ENCODE peak calls at places on chromosomes 6 and 20, in ten cellular contexts. S, M, H, U, W, P, Y, N, V and B are unnamed samples. For H3K4me1, the result is how much of the 10 kb centered on the place peaks cover.

GRCh38 chr20:43387737-43388136 is 70.0 kb upstream of the SRSF6 start:
- DNase-seq in S (no peak), M (no peak), H (no peak), U (no peak), W (peak), P (no peak), Y (no peak), N (no peak), V (no peak), B (no peak)

GRCh38 chr6:146357578-146358340 is 185.9 kb upstream of the RAB32 start:
- DNase-seq in S (peak), M (no peak), H (peak), U (no peak), W (no peak), P (peak), Y (no peak), N (no peak), V (no peak), B (no peak)

GRCh38 chr6:138278326-138278725 is 60.0 kb upstream of the PBOV1 start:
- DNase-seq in S (peak), M (no peak), H (peak), U (no peak), W (no peak), P (peak), Y (no peak), N (no peak), V (no peak), B (no peak)

GRCh38 chr6:117542493-117542892 is 59.8 kb downstream of the GOPC start:
- DNase-seq in S (no peak), M (no peak), H (no peak), U (no peak), W (no peak), P (no peak), Y (no peak), N (no peak), V (no peak), B (no peak)

GRCh38 chr20:38805502-38805957 is at the start of gene PPP1R16B:
- DNase-seq in S (peak), M (no peak), H (no peak), U (peak), W (no peak), P (peak), Y (peak), N (no peak), V (peak), B (peak)

GRCh38 chr20:64039293-64040160 is 3.5 kb downstream of the C20orf204 start:
- DNase-seq in S (no peak), M (no peak), H (no peak), U (no peak), W (no peak), P (no peak), Y (no peak), N (no peak), V (peak), B (no peak)

GRCh38 chr6:149331043-149331807 is 13.7 kb downstream of the TAB2 start:
- DNase-seq in S (no peak), M (no peak), H (peak), U (no peak), W (no peak), P (peak), Y (no peak), N (no peak), V (no peak), B (no peak)

GRCh38 chr6:16450285-16450684 is 211.9 kb downstream of the GMPR start:
- DNase-seq in S (no peak), M (no peak), H (peak), U (no peak), W (no peak), P (peak), Y (no peak), N (no peak), V (no peak), B (no peak)

GRCh38 chr6:167238169-167238693 is 52.9 kb upstream of the UNC93A start:
- DNase-seq in S (no peak), M (no peak), H (no peak), U (no peak), W (no peak), P (no peak), Y (no peak), N (no peak), V (no peak), B (no peak)
- H3K4me1 ChIP-seq in S (under half), M (under half), H (under half), U (under half), W (under half), P (under half), Y (under half), N (under half), V (under half), B (under half)

DNA sequence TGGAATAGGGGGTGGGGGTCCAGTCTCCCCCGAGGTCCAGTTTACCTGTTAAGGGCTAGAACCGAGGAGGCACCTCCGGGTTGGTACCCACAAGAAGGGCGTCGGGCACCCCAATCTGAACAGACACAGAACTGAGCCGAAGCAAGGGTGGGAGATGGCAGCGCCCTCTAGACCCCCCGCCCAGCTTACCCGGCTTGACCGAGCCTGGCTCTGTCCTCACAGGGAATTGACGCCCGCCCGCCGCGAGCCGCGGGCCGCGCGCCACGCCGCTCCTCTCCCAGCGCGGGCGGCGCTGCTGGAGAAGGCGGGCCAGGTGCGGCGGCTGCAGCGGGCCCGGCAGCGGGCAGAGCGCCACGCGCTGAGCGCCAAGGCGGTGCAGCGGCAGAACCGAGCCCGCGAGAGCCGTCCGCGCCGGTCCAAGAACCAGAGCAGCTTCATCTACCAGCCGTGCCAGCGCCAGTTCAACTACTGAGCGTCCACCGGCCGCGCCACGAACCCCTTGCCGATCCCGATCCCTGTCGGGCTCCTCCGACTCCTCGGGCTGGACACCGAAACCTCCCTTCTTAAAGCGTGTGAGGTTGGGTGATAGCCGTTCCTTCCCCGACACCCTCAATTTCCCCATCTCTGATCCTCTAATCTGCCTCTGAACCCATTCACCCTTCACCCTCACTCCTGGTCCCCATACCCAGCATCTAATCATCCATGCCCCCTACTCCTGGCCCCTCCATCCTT is 5.9 kb downstream of the TP53INP2 start:
- DNase-seq in S (peak), M (no peak), H (peak), U (no peak), W (no peak), P (peak), Y (peak), N (no peak), V (peak), B (peak)
- TF ChIP-seq CTCF in S (peak), M (no peak), H (peak), U (no peak), W (no peak), P (no peak), Y (peak), N (peak), V (no peak), B (peak)

GRCh38 chr6:157068691-157069228 is 254.6 kb downstream of the TMEM242 start:
- DNase-seq in S (no peak), M (no peak), H (peak), U (no peak), W (no peak), P (peak), Y (no peak), N (no peak), V (no peak), B (no peak)
- H3K4me3 ChIP-seq in S (no peak), M (no peak), H (no peak), U (no peak), W (no peak), P (no peak), Y (no peak), N (no peak), V (no peak), B (no peak)

GRCh38 chr6:25415701-25416100 is 136.5 kb downstream of the CARMIL1 start:
- DNase-seq in S (no peak), M (no peak), H (no peak), U (no peak), W (no peak), P (no peak), Y (no peak), N (no peak), V (no peak), B (no peak)
- H3K4me1 ChIP-seq in S (under half), M (half or more), H (under half), U (under half), W (under half), P (half or more), Y (under half), N (under half), V (under half), B (under half)

DNA sequence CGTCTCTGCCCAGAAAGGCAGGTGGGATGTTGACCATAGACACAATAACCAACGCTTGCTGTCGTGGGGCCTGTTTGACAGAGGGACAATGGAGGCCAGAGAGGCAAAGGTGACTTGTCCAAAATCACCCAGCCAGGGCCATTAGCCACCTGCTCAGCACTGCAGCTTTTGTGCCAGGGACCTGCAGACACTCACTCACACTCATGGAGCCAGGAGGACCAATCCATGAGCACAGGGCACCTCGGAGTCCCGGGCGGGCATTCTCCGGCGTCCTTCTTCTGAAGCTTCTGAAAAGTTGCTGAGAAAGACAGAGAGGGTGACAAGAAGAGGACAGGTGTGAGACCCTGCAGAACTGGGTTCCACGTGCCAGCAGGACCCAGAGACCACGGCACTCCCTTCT is 45.4 kb upstream of the SLCO4A1 start:
- DNase-seq in S (no peak), M (no peak), H (no peak), U (no peak), W (no peak), P (no peak), Y (no peak), N (no peak), V (no peak), B (no peak)
- TF ChIP-seq CTCF in S (no peak), M (no peak), H (no peak), U (no peak), W (no peak), P (no peak), Y (no peak), N (no peak), V (no peak), B (no peak)

GRCh38 chr6:5671604-5672559 is 334.8 kb downstream of the NRN1 start:
- DNase-seq in S (peak), M (no peak), H (no peak), U (no peak), W (no peak), P (no peak), Y (no peak), N (no peak), V (no peak), B (no peak)

GRCh38 chr6:5673016-5673415 is 333.7 kb downstream of the NRN1 start:
- DNase-seq in S (no peak), M (no peak), H (no peak), U (no peak), W (no peak), P (no peak), Y (no peak), N (no peak), V (no peak), B (no peak)

GRCh38 chr6:5671162-5671561 is 335.6 kb downstream of the NRN1 start:
- DNase-seq in S (peak), M (no peak), H (peak), U (no peak), W (no peak), P (peak), Y (no peak), N (peak), V (no peak), B (no peak)

GRCh38 chr6:5674141-5674540 is 332.6 kb downstream of the NRN1 start:
- DNase-seq in S (peak), M (no peak), H (no peak), U (no peak), W (no peak), P (peak), Y (no peak), N (no peak), V (no peak), B (no peak)

GRCh38 chr6:5672581-5673011 is 334.1 kb downstream of the NRN1 start:
- DNase-seq in S (peak), M (peak), H (peak), U (no peak), W (no peak), P (peak), Y (no peak), N (peak), V (no peak), B (no peak)
- H3K4me3 ChIP-seq in S (no peak), M (peak), H (no peak), U (no peak), W (peak), P (no peak), Y (no peak), N (no peak), V (no peak), B (no peak)

DNA sequence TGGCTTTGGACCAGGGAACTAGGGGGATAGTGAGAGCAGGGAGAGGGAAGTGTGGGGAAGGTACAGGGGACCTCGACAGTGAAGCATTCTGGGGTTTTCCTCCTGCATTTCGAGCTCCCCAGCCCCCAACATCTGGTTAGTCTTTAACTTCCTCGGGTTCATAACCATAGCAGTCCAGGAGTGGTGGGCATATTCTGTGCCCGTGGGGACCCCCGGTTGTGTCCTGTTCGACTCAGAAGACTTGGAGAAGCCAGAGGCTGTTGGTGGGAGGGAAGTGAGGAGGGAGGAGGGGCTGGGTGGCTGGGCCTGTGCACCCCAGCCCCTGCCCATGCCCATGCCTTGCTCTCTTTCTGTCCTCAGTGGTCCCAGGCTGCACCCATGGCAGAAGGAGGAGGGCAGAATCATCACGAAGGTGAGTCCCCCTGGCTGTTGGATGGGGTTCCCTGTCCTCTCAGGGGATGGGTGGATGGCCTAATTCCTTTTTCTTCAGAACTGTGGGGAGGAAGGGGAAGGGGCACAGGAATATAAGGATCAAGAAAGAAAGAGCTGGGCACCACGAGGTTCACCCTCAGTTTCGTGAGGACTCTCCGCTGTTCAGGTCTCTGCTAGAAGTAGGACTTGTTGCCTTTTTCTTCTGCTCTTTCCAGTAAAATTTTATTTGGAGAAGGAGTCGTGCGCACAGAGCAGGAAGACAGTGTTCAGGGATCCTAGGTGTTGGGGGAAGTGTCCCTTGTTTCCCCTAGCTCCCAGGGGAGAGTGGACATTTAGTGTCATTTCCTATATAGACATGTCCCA is 4.2 kb downstream of the VEGFA start:
- DNase-seq in S (no peak), M (no peak), H (no peak), U (no peak), W (no peak), P (no peak), Y (no peak), N (no peak), V (no peak), B (no peak)
- H3K4me1 ChIP-seq in S (under half), M (under half), H (under half), U (under half), W (half or more), P (under half), Y (under half), N (under half), V (half or more), B (under half)

DNA sequence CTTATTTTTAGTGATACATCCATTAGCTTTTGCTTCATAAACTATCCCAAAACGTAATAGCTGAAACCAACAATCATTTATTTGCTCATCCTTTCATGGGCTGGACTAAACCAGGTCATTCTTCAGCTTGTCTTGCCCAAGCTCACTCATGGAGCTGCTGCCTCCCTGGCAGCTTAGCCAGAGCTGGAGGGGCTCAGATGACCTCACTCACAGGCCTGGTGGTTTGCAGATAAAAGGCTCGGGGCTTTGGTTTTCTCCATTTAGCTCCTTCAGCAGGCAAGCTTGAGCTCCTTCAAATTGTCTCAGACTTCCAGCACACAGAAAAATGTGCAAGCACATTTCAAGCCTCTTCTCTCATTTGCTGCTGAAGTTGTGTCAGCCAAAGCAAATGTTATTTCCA is 139.1 kb downstream of the BTBD3 start:
- DNase-seq in S (no peak), M (no peak), H (no peak), U (no peak), W (no peak), P (peak), Y (no peak), N (no peak), V (no peak), B (no peak)
- TF ChIP-seq CTCF in S (no peak), M (no peak), H (no peak), U (no peak), W (no peak), P (no peak), Y (no peak), N (no peak), V (no peak), B (no peak)

GRCh38 chr20:48039514-48039913 is 254.2 kb upstream of the SULF2 start:
- DNase-seq in S (no peak), M (no peak), H (no peak), U (no peak), W (no peak), P (no peak), Y (no peak), N (no peak), V (no peak), B (no peak)

GRCh38 chr20:48041078-48041780 is 255.9 kb upstream of the SULF2 start:
- DNase-seq in S (no peak), M (no peak), H (no peak), U (no peak), W (no peak), P (no peak), Y (peak), N (peak), V (no peak), B (peak)

GRCh38 chr20:48038703-48039102 is 253.4 kb upstream of the SULF2 start:
- DNase-seq in S (no peak), M (no peak), H (no peak), U (no peak), W (no peak), P (no peak), Y (no peak), N (no peak), V (no peak), B (no peak)

GRCh38 chr20:48040051-48040450 is 254.8 kb upstream of the SULF2 start:
- DNase-seq in S (no peak), M (no peak), H (no peak), U (no peak), W (no peak), P (no peak), Y (no peak), N (no peak), V (no peak), B (no peak)

DNA sequence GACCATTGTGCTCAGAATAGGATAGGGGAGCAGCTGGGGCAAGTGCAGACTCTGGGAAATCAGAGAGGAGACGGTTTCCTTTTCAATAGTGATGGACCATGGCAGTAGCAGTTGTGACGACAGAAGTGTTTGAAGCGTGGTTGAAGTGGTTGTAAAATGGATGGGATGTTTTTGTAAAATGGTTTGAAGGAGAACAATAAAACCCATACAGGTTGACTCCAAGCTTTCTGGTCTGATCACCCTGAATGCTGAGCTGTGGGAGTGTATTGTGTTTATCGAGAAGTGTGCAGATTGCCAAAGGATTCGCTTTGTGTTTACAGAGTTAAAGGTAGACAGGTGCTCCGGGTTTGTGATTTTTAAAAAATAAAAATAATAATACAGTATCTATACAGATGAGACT is 255.2 kb upstream of the SULF2 start:
- DNase-seq in S (no peak), M (no peak), H (no peak), U (no peak), W (no peak), P (no peak), Y (no peak), N (no peak), V (no peak), B (no peak)
- H3K4me3 ChIP-seq in S (no peak), M (no peak), H (no peak), U (no peak), W (no peak), P (no peak), Y (no peak), N (no peak), V (no peak), B (no peak)